ENCODE peak calls at places on chromosomes 12 and 14, in seven cellular contexts. One of them, this sample, is unnamed.

GRCh38 chr14:74516451-74517155 is 23.0 kb downstream of the ISCA2 start:
- DNase-seq in nucleus accumbens: no peak
- DNase-seq in cardiac muscle cell: no peak
- DNase-seq in GM04504: no peak
- DNase-seq in midbrain: no peak
- DNase-seq in HEK293T: no peak
- DNase-seq in GM23248: peak; percentile 70
- DNase-seq in this sample: no peak

GRCh38 chr12:54463034-54463433 is 10.4 kb downstream of the GTSF1 start:
- DNase-seq in nucleus accumbens: no peak
- DNase-seq in cardiac muscle cell: no peak
- DNase-seq in GM04504: peak; percentile 81
- DNase-seq in midbrain: no peak
- DNase-seq in HEK293T: no peak
- DNase-seq in GM23248: peak; percentile 92
- DNase-seq in this sample: no peak

GRCh38 chr12:82687020-82687951 is 580 bp downstream of the TMTC2 start:
- DNase-seq in nucleus accumbens: peak; percentile 75
- DNase-seq in cardiac muscle cell: peak; percentile 73
- DNase-seq in GM04504: no peak
- DNase-seq in midbrain: peak; percentile 60
- DNase-seq in HEK293T: peak; percentile 31
- DNase-seq in GM23248: peak; percentile 84
- DNase-seq in this sample: peak; percentile 45

GRCh38 chr12:13347241-13348043 is 150.9 kb downstream of the EMP1 start:
- DNase-seq in nucleus accumbens: no peak
- DNase-seq in cardiac muscle cell: no peak
- DNase-seq in GM04504: peak; percentile 71
- DNase-seq in midbrain: no peak
- DNase-seq in HEK293T: no peak
- DNase-seq in GM23248: peak; percentile 94
- DNase-seq in this sample: no peak

GRCh38 chr12:30796508-30796780 is 41.7 kb upstream of the CAPRIN2 start:
- DNase-seq in nucleus accumbens: no peak
- DNase-seq in cardiac muscle cell: peak; percentile 85
- DNase-seq in GM04504: no peak
- DNase-seq in midbrain: no peak
- DNase-seq in HEK293T: peak; percentile 55
- DNase-seq in GM23248: peak; percentile 78
- DNase-seq in this sample: no peak

GRCh38 chr12:115233891-115234543 is 550.0 kb upstream of the TBX3 start:
- DNase-seq in nucleus accumbens: no peak
- DNase-seq in cardiac muscle cell: peak; percentile 42
- DNase-seq in GM04504: no peak
- DNase-seq in midbrain: no peak
- DNase-seq in HEK293T: no peak
- DNase-seq in GM23248: no peak
- DNase-seq in this sample: no peak

GRCh38 chr12:38384816-38385491 is 68.4 kb downstream of the ALG10B start:
- DNase-seq in nucleus accumbens: no peak
- DNase-seq in cardiac muscle cell: no peak
- DNase-seq in GM04504: no peak
- DNase-seq in midbrain: no peak
- DNase-seq in HEK293T: no peak
- DNase-seq in GM23248: no peak
- DNase-seq in this sample: no peak

GRCh38 chr12:116955382-116956021 is 44.8 kb downstream of the FBXW8 start:
- DNase-seq in nucleus accumbens: no peak
- DNase-seq in cardiac muscle cell: no peak
- DNase-seq in GM04504: no peak
- DNase-seq in midbrain: no peak
- DNase-seq in HEK293T: no peak
- DNase-seq in GM23248: peak; percentile 15
- DNase-seq in this sample: no peak

GRCh38 chr12:48007206-48007605 is 2.9 kb upstream of the COL2A1 start:
- DNase-seq in nucleus accumbens: no peak
- DNase-seq in cardiac muscle cell: no peak
- DNase-seq in GM04504: no peak
- DNase-seq in midbrain: no peak
- DNase-seq in HEK293T: no peak
- DNase-seq in GM23248: no peak
- DNase-seq in this sample: no peak

GRCh38 chr12:92208613-92209121 is 63.0 kb upstream of the BTG1 start:
- DNase-seq in nucleus accumbens: no peak
- DNase-seq in cardiac muscle cell: peak; percentile 7
- DNase-seq in GM04504: peak; percentile 48
- DNase-seq in midbrain: peak; percentile 34
- DNase-seq in HEK293T: no peak
- DNase-seq in GM23248: peak; percentile 72
- DNase-seq in this sample: no peak

GRCh38 chr12:22631863-22632463 is 7.0 kb downstream of the ETNK1 start:
- DNase-seq in nucleus accumbens: no peak
- DNase-seq in cardiac muscle cell: peak; percentile 10
- DNase-seq in GM04504: no peak
- DNase-seq in midbrain: peak; percentile 2
- DNase-seq in HEK293T: no peak
- DNase-seq in GM23248: peak; percentile 59
- DNase-seq in this sample: no peak

GRCh38 chr12:32005496-32006125 is 46.4 kb downstream of the RESF1 start:
- DNase-seq in nucleus accumbens: no peak
- DNase-seq in cardiac muscle cell: peak; percentile 42
- DNase-seq in GM04504: no peak
- DNase-seq in midbrain: no peak
- DNase-seq in HEK293T: no peak
- DNase-seq in GM23248: no peak
- DNase-seq in this sample: no peak

GRCh38 chr12:130160711-130161231 is 1.5 kb upstream of the FZD10 start:
- DNase-seq in nucleus accumbens: no peak
- DNase-seq in cardiac muscle cell: no peak
- DNase-seq in GM04504: no peak
- DNase-seq in midbrain: no peak
- DNase-seq in HEK293T: no peak
- DNase-seq in GM23248: no peak
- DNase-seq in this sample: no peak

GRCh38 chr14:85415015-85415712 is 114.8 kb upstream of the FLRT2 start:
- DNase-seq in nucleus accumbens: no peak
- DNase-seq in cardiac muscle cell: no peak
- DNase-seq in GM04504: peak; percentile 80
- DNase-seq in midbrain: no peak
- DNase-seq in HEK293T: peak; percentile 6
- DNase-seq in GM23248: peak; percentile 97
- DNase-seq in this sample: no peak

GRCh38 chr12:84912191-84913142 is at the start of gene SLC6A15:
- DNase-seq in nucleus accumbens: peak; percentile 71
- DNase-seq in cardiac muscle cell: peak; percentile 79
- DNase-seq in GM04504: no peak
- DNase-seq in midbrain: peak; percentile 86
- DNase-seq in HEK293T: peak; percentile 82
- DNase-seq in GM23248: peak; percentile 93
- DNase-seq in this sample: no peak